ENCODE peak calls at places on chromosomes 6 and 20, in ten cellular contexts. J is endothelial cell, Z is kidney epithelial cell, M is heart left ventricle, P is K562, F is fibroblast of the aortic adventitia, D is neural crest cell, U is AG10803, W is lower leg skin, X is GM10248. K is an unnamed sample.
A peak's percentile ranks its signal among the peaks of the same experiment; 100 is the strongest.

GRCh38 chr6:43096451-43097097 is 20.5 kb downstream of the PTK7 start:
- DNase-seq in J (no peak), Z (peak; percentile 79), M (no peak), P (peak; percentile 43), F (peak; percentile 92), D (peak; percentile 12), U (peak; percentile 96), W (no peak), X (no peak), K (peak; percentile 92)

GRCh38 chr6:111920581-111920980 is 47.3 kb upstream of the FYN start:
- DNase-seq in J (no peak), Z (no peak), M (no peak), P (no peak), F (no peak), D (no peak), U (no peak), W (no peak), X (no peak), K (no peak)

GRCh38 chr20:36527331-36528125 is 13.8 kb upstream of the MYL9 start:
- DNase-seq in J (no peak), Z (no peak), M (no peak), P (no peak), F (no peak), D (no peak), U (no peak), W (peak; percentile 84), X (no peak), K (no peak)

GRCh38 chr20:59147197-59147596 is 16.4 kb upstream of the ZNF831 start:
- DNase-seq in J (no peak), Z (no peak), M (peak; percentile 58), P (no peak), F (no peak), D (no peak), U (no peak), W (no peak), X (no peak), K (no peak)

GRCh38 chr6:444653-445275 is 53.2 kb downstream of the IRF4 start:
- DNase-seq in J (no peak), Z (no peak), M (no peak), P (no peak), F (no peak), D (no peak), U (no peak), W (no peak), X (no peak), K (no peak)

GRCh38 chr6:135281227-135281626 is 100.1 kb downstream of the MYB start:
- DNase-seq in J (no peak), Z (no peak), M (no peak), P (no peak), F (peak; percentile 5), D (no peak), U (no peak), W (no peak), X (no peak), K (no peak)

GRCh38 chr6:160238234-160238633 is 20.4 kb downstream of the SLC22A2 start:
- DNase-seq in J (no peak), Z (no peak), M (no peak), P (no peak), F (no peak), D (no peak), U (no peak), W (no peak), X (no peak), K (no peak)

GRCh38 chr6:11025911-11026635 is 18.0 kb downstream of the ELOVL2 start:
- DNase-seq in J (no peak), Z (no peak), M (no peak), P (no peak), F (no peak), D (no peak), U (no peak), W (no peak), X (no peak), K (no peak)

GRCh38 chr6:118810420-118811027 is 83.4 kb upstream of the ASF1A start:
- DNase-seq in J (no peak), Z (no peak), M (no peak), P (no peak), F (no peak), D (no peak), U (no peak), W (no peak), X (peak; percentile 32), K (no peak)

GRCh38 chr6:122322824-122323223 is 76.6 kb upstream of the HSF2 start:
- DNase-seq in J (no peak), Z (no peak), M (no peak), P (no peak), F (peak; percentile 53), D (no peak), U (peak; percentile 17), W (no peak), X (no peak), K (peak; percentile 8)

GRCh38 chr6:142808405-142809061 is 136.4 kb downstream of the HIVEP2 start:
- DNase-seq in J (no peak), Z (no peak), M (no peak), P (no peak), F (no peak), D (no peak), U (no peak), W (no peak), X (no peak), K (no peak)

GRCh38 chr6:155201461-155202226 is 62.2 kb upstream of the CLDN20 start:
- DNase-seq in J (no peak), Z (peak; percentile 64), M (no peak), P (no peak), F (peak; percentile 83), D (no peak), U (peak; percentile 83), W (no peak), X (no peak), K (peak; percentile 79)

GRCh38 chr6:155212616-155213380 is 51.0 kb upstream of the CLDN20 start:
- DNase-seq in J (no peak), Z (no peak), M (no peak), P (no peak), F (no peak), D (no peak), U (no peak), W (no peak), X (no peak), K (no peak)

GRCh38 chr6:155212106-155212505 is 51.7 kb upstream of the CLDN20 start:
- DNase-seq in J (no peak), Z (no peak), M (no peak), P (no peak), F (no peak), D (no peak), U (no peak), W (no peak), X (no peak), K (no peak)

GRCh38 chr6:155207223-155207622 is 56.6 kb upstream of the CLDN20 start:
- DNase-seq in J (no peak), Z (no peak), M (no peak), P (no peak), F (no peak), D (no peak), U (no peak), W (no peak), X (no peak), K (no peak)
- TF ChIP-seq CTCF in J (no peak), Z (no peak), M (no peak), P (no peak), F (no peak), D (no peak), U (no peak), W (no peak), X (no peak), K (no peak)

GRCh38 chr6:7389451-7390217 is at the start of the genes CAGE1 and RIOK1:
- DNase-seq in J (peak; percentile 91), Z (peak; percentile 84), M (peak; percentile 95), P (peak; percentile 98), F (peak; percentile 90), D (peak; percentile 92), U (peak; percentile 93), W (peak; percentile 99), X (peak; percentile 95), K (peak; percentile 68)
- TF ChIP-seq CTCF in J (peak; percentile 37), Z (peak; percentile 21), M (peak; percentile 13), P (peak; percentile 28), F (peak; percentile 0), D (peak; percentile 47), U (peak; percentile 18), W (no peak), X (no peak), K (peak; percentile 2)

GRCh38 chr6:5998741-5999687 is 7.7 kb downstream of the NRN1 start:
- DNase-seq in J (peak; percentile 63), Z (no peak), M (peak; percentile 55), P (no peak), F (no peak), D (peak; percentile 24), U (peak; percentile 50), W (peak; percentile 94), X (no peak), K (no peak)
- TF ChIP-seq CTCF in J (no peak), Z (no peak), M (peak; percentile 12), P (no peak), F (no peak), D (no peak), U (no peak), W (no peak), X (no peak), K (peak; percentile 26)

GRCh38 chr6:41426438-41426851 is 91.0 kb downstream of the NCR2 start:
- DNase-seq in J (no peak), Z (no peak), M (no peak), P (no peak), F (no peak), D (no peak), U (no peak), W (no peak), X (no peak), K (no peak)

GRCh38 chr6:41422156-41422555 is 86.7 kb downstream of the NCR2 start:
- DNase-seq in J (no peak), Z (no peak), M (no peak), P (no peak), F (no peak), D (no peak), U (no peak), W (no peak), X (no peak), K (no peak)

GRCh38 chr6:41423002-41423401 is 87.6 kb downstream of the NCR2 start:
- DNase-seq in J (no peak), Z (no peak), M (no peak), P (no peak), F (no peak), D (no peak), U (no peak), W (no peak), X (no peak), K (no peak)

GRCh38 chr6:41425511-41425910 is 90.1 kb downstream of the NCR2 start:
- DNase-seq in J (no peak), Z (no peak), M (no peak), P (no peak), F (no peak), D (no peak), U (no peak), W (no peak), X (no peak), K (no peak)

DNA sequence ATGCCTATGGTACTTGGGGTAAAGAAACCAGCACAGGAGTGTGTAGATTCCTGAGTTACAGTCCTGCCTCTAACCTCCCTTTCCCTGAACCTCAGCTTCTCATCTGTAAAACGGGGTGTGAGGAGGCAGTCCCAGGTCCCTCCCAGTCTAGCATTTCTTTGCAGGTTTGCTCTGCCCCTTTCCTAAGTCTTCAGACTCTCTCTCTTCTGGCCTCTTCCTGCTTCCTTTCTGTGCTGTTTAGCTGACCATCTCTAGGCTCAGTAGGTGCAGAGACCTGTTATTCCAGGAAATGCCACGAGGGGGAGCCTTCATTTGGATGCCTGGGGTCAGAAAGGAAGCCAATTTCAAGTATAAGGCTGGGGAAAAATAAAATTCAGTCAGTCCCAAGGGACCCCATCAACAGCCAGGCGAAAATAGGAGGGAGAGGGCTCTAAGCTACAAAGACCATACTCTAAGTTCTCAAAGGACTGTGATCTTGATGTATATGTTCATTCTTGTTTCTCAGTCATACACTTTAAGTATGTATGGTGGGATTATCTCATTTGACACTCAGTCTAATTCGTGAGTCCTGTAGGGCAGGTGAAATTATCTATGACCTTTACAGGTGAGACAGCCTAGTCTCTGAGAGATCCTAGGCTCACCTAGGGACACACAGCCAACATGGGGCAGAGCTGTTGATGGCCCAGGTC is 89.1 kb downstream of the NCR2 start:
- DNase-seq in J (peak; percentile 92), Z (peak; percentile 42), M (peak; percentile 77), P (peak; percentile 78), F (peak; percentile 83), D (peak; percentile 97), U (peak; percentile 72), W (peak; percentile 97), X (peak; percentile 77), K (peak; percentile 31)
- TF ChIP-seq CTCF in J (peak; percentile 87), Z (peak; percentile 86), M (peak; percentile 81), P (peak; percentile 84), F (peak; percentile 91), D (peak; percentile 87), U (peak; percentile 95), W (peak; percentile 68), X (peak; percentile 89), K (peak; percentile 85)

K was measured in AG09309.